ENCODE peak calls at places on chromosomes 5 and 9, in five cellular contexts. X is heart right ventricle, W is stomach, I is left ventricle myocardium inferior, E is cardiac muscle cell. U is an unnamed sample.

GRCh38 chr9:116502746-116503145 is 184.4 kb upstream of the TRIM32 start:
- DNase-seq in X (no peak), E (no peak), W (no peak), I (no peak), U (no peak)

GRCh38 chr9:38621434-38622082 is 1.2 kb upstream of the ANKRD18A start:
- DNase-seq in E (peak; percentile 5), W (peak; percentile 34), I (no peak), X (peak; percentile 17), U (peak; percentile 38)

GRCh38 chr5:113119271-113119924 is 142.8 kb downstream of the DCP2 start:
- DNase-seq in E (peak; percentile 44), X (peak; percentile 72), W (no peak), I (peak; percentile 86), U (no peak)

GRCh38 chr5:5886812-5887486 is 464.5 kb downstream of the ICE1 start:
- DNase-seq in E (no peak), X (peak; percentile 17), I (no peak), W (peak; percentile 52), U (peak; percentile 5)

GRCh38 chr9:136532799-136533774 is 12.8 kb downstream of the NOTCH1 start:
- DNase-seq in E (no peak), I (no peak), X (no peak), W (no peak), U (no peak)

GRCh38 chr5:7991125-7991821 is 122.3 kb downstream of the MTRR start:
- DNase-seq in E (no peak), X (no peak), W (no peak), I (no peak), U (no peak)

GRCh38 chr9:107282268-107282667 is 811 bp upstream of the RAD23B start:
- DNase-seq in I (no peak), W (no peak), E (no peak), X (no peak), U (no peak)

GRCh38 chr9:109482391-109482916 is 15.7 kb downstream of the PTPN3 start:
- DNase-seq in W (no peak), X (no peak), E (no peak), I (no peak), U (no peak)

GRCh38 chr9:81787747-81788632 is 98.6 kb upstream of the TLE1 start:
- DNase-seq in W (no peak), E (peak; percentile 98), X (no peak), I (no peak), U (no peak)

GRCh38 chr5:166185232-166185631 is 2106.2 kb upstream of the WWC1 start:
- DNase-seq in E (no peak), I (no peak), W (no peak), X (no peak), U (no peak)

GRCh38 chr5:172620506-172620905 is 20.6 kb upstream of the NEURL1B start:
- DNase-seq in I (no peak), X (no peak), W (no peak), E (no peak), U (no peak)

GRCh38 chr9:97635026-97635425 is 1.4 kb downstream of the NCBP1 start:
- DNase-seq in I (no peak), X (no peak), E (no peak), W (no peak), U (no peak)

GRCh38 chr5:122515709-122516431 is 203.8 kb downstream of the SNCAIP start:
- DNase-seq in X (no peak), W (peak; percentile 32), E (peak; percentile 90), I (no peak), U (no peak)

GRCh38 chr5:143449772-143450171 is 46.3 kb upstream of the NR3C1 start:
- DNase-seq in W (no peak), E (no peak), I (no peak), X (no peak), U (no peak)

GRCh38 chr5:128844354-128844923 is 120.8 kb upstream of the SLC27A6 start:
- DNase-seq in E (peak; percentile 53), I (no peak), W (no peak), X (no peak), U (no peak)

GRCh38 chr5:166672431-166672830 is 1619.0 kb upstream of the WWC1 start:
- DNase-seq in W (no peak), E (no peak), X (no peak), I (no peak), U (no peak)

GRCh38 chr9:131264231-131264630 is 12.1 kb downstream of the FAM78A start:
- DNase-seq in I (no peak), X (no peak), W (no peak), E (no peak), U (no peak)

GRCh38 chr5:156513123-156513814 is 186.3 kb downstream of the SGCD start:
- DNase-seq in E (peak; percentile 4), W (no peak), I (no peak), X (no peak), U (no peak)

GRCh38 chr5:125198270-125198974 is 452.0 kb upstream of the ZNF608 start:
- DNase-seq in I (peak; percentile 74), W (peak; percentile 80), X (peak; percentile 51), E (peak; percentile 88), U (no peak)

GRCh38 chr5:88875609-88876234 is 7.3 kb downstream of the MEF2C start:
- DNase-seq in E (peak; percentile 28), I (no peak), X (no peak), W (no peak), U (no peak)

GRCh38 chr5:141172381-141173204 is at the start of gene PCDHB7:
- DNase-seq in I (no peak), W (no peak), X (no peak), E (peak; percentile 18), U (no peak)

GRCh38 chr5:107812570-107813141 is 141.9 kb upstream of the EFNA5 start:
- DNase-seq in E (peak; percentile 9), X (peak; percentile 33), W (no peak), I (peak; percentile 30), U (no peak)

GRCh38 chr5:173953528-173954090 is 35.4 kb upstream of the C5orf47 start:
- DNase-seq in E (no peak), X (no peak), W (no peak), I (no peak), U (no peak)

DNA sequence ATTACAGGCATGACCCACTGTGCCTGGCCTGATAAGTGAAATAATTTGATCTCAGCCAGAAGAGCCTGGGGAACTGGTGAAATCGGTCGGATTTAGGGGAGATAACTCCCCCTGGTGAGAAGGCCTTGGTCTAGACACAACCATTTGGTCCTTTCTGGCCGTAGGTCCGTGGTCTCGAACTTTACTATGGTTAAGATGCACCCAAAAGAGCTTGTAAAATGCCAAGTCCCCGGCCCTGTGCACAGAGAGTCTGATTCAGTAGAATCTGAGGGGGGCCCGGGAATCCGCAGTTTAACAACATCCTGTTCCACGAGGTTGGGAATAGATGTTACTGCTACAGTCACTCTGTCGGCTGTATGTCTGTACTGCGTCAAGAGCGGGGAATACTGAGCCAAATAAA is 140.7 kb downstream of the C9orf50 start:
- DNase-seq in W (no peak), I (no peak), X (no peak), E (peak; percentile 63), U (no peak)
- H3K27ac ChIP-seq in W (peak overlapping the region; percentile 100), I (peak overlapping the region; percentile 98), X (peak overlapping the region; percentile 99), E (peak overlapping the region; percentile 99), U (no peak overlapping the region)

GRCh38 chr9:86043999-86044398 is 55.4 kb downstream of the GOLM1 start:
- DNase-seq in W (no peak), X (no peak), I (no peak), E (no peak), U (no peak)
- TF ChIP-seq CTCF in W (no peak), X (no peak), I (no peak), E (no peak), U (no peak)

GRCh38 chr5:4089087-4089486 is 493.5 kb downstream of the IRX1 start:
- DNase-seq in I (no peak), X (no peak), E (no peak), W (no peak), U (no peak)

GRCh38 chr5:4083591-4084337 is 488.1 kb downstream of the IRX1 start:
- DNase-seq in X (no peak), I (no peak), W (no peak), E (no peak), U (no peak)

GRCh38 chr5:4082966-4083564 is 487.4 kb downstream of the IRX1 start:
- DNase-seq in W (no peak), X (no peak), I (no peak), E (no peak), U (no peak)

GRCh38 chr5:4086081-4086480 is 490.4 kb downstream of the IRX1 start:
- DNase-seq in X (no peak), E (no peak), I (no peak), W (no peak), U (no peak)

DNA sequence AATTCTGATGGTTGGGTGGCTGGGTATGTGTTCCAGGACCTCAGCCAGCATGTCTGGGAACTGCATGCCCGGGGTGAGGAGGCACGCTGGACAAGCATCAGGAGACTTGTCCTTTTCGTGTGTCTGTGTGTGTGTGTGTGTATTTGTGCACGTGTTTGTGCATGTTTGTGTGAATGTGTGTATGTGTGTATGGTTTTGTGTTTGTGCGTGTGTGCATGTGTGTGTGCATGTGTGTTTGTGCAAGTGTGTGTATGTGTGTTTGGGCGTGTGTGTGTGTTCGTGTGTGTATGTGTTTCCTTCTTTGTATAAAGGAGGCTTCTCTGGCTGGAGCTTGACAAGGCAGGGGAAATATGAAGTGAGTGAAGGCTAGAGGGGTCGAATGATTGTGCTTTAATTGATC is 491.5 kb downstream of the IRX1 start:
- DNase-seq in E (no peak), W (no peak), X (no peak), I (no peak), U (no peak)
- H3K9me3 ChIP-seq in E (no peaks in the 10 kb centered on the region), W (no peaks in the 10 kb centered on the region), X (no peaks in the 10 kb centered on the region), I (no peaks in the 10 kb centered on the region), U (no peaks in the 10 kb centered on the region)

DNA sequence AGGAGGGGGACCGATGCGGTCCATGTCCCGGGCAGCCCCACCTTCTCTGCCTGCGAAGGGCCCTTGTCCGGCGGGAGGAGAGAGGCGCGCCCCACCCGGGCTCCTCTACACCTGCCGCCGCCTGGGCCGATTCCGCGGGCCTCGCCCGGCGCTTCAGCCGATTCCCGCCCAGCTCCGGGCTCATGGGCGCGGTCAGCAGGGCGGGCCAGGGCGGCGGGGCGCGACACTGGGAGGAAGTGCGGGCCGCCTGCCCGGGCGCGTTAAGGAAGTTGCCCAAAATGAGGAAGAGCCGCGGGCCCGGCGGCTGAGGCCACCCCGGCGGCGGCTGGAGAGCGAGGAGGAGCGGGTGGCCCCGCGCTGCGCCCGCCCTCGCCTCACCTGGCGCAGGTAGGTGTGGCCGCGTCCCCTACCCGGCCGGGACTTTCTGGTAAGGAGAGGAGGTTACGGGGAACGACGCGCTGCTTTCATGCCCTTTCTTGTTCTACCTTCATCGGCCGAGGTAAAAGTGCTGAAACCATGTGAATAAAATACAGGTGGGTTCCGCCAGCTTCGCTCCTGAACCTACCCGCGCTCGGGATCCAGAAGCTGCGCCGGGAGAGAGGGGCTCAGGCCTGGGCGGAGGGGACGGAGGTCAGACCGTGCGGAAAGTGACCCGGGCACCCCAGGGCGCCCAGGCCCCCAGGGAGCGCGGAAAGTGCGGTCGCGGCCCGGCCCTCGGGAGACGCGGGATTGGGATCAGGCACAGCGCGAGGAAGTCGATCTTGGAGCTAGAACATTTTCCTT is at the start of gene SYK:
- DNase-seq in X (peak; percentile 55), E (no peak), I (peak; percentile 60), W (peak; percentile 79), U (no peak)
- H3K27ac ChIP-seq in X (peak within 1 kb of the TSS; percentile 31), E (no peak within 1 kb of the TSS), I (peak within 1 kb of the TSS; percentile 50), W (peak within 1 kb of the TSS; percentile 87), U (no peak within 1 kb of the TSS)